ENCODE peak calls at places on chromosome 21, in ten cellular contexts. One of them, this sample, is unnamed.

GRCh38 chr21:31284797-31285397 is 59.2 kb downstream of the TIAM1 start:
- DNase-seq in endothelial cell of umbilical vein: no peak
- DNase-seq in left ventricle myocardium inferior: no peak
- DNase-seq in lower lobe of right lung: no peak
- DNase-seq in SK-N-SH: no peak
- DNase-seq in body of pancreas: no peak
- DNase-seq in astrocyte of the cerebellum: no peak
- DNase-seq in WERI-Rb-1: no peak
- DNase-seq in cardiac muscle cell: peak; percentile 62
- DNase-seq in A673: no peak
- DNase-seq in this sample: peak; percentile 66

GRCh38 chr21:22346576-22346975 is 1348.4 kb downstream of the NCAM2 start:
- DNase-seq in endothelial cell of umbilical vein: no peak
- DNase-seq in left ventricle myocardium inferior: no peak
- DNase-seq in lower lobe of right lung: no peak
- DNase-seq in SK-N-SH: peak; percentile 48
- DNase-seq in body of pancreas: no peak
- DNase-seq in astrocyte of the cerebellum: no peak
- DNase-seq in WERI-Rb-1: no peak
- DNase-seq in cardiac muscle cell: no peak
- DNase-seq in A673: no peak
- DNase-seq in this sample: no peak

GRCh38 chr21:26813426-26813998 is 31.7 kb downstream of the ADAMTS1 start:
- DNase-seq in endothelial cell of umbilical vein: no peak
- DNase-seq in left ventricle myocardium inferior: no peak
- DNase-seq in lower lobe of right lung: no peak
- DNase-seq in SK-N-SH: no peak
- DNase-seq in body of pancreas: no peak
- DNase-seq in astrocyte of the cerebellum: no peak
- DNase-seq in WERI-Rb-1: peak; percentile 39
- DNase-seq in cardiac muscle cell: no peak
- DNase-seq in A673: no peak
- DNase-seq in this sample: no peak

GRCh38 chr21:14550200-14550599 is 4.1 kb upstream of the SAMSN1 start:
- DNase-seq in endothelial cell of umbilical vein: peak; percentile 28
- DNase-seq in left ventricle myocardium inferior: no peak
- DNase-seq in lower lobe of right lung: no peak
- DNase-seq in SK-N-SH: no peak
- DNase-seq in body of pancreas: no peak
- DNase-seq in astrocyte of the cerebellum: no peak
- DNase-seq in WERI-Rb-1: no peak
- DNase-seq in cardiac muscle cell: no peak
- DNase-seq in A673: peak; percentile 29
- DNase-seq in this sample: no peak

GRCh38 chr21:18041012-18041411 is 203.6 kb upstream of the CHODL start:
- DNase-seq in endothelial cell of umbilical vein: peak; percentile 59
- DNase-seq in left ventricle myocardium inferior: no peak
- DNase-seq in lower lobe of right lung: no peak
- DNase-seq in SK-N-SH: peak; percentile 4
- DNase-seq in body of pancreas: no peak
- DNase-seq in astrocyte of the cerebellum: peak; percentile 15
- DNase-seq in WERI-Rb-1: peak; percentile 64
- DNase-seq in cardiac muscle cell: peak; percentile 8
- DNase-seq in A673: peak; percentile 57
- DNase-seq in this sample: peak; percentile 0

GRCh38 chr21:38869196-38869595 is 63.5 kb downstream of the ETS2 start:
- DNase-seq in endothelial cell of umbilical vein: no peak
- DNase-seq in left ventricle myocardium inferior: no peak
- DNase-seq in lower lobe of right lung: no peak
- DNase-seq in SK-N-SH: no peak
- DNase-seq in body of pancreas: no peak
- DNase-seq in astrocyte of the cerebellum: no peak
- DNase-seq in WERI-Rb-1: no peak
- DNase-seq in cardiac muscle cell: no peak
- DNase-seq in A673: no peak
- DNase-seq in this sample: no peak

GRCh38 chr21:39115659-39116235 is 67.5 kb downstream of the PSMG1 start:
- DNase-seq in endothelial cell of umbilical vein: no peak
- DNase-seq in left ventricle myocardium inferior: no peak
- DNase-seq in lower lobe of right lung: no peak
- DNase-seq in SK-N-SH: no peak
- DNase-seq in body of pancreas: no peak
- DNase-seq in astrocyte of the cerebellum: no peak
- DNase-seq in WERI-Rb-1: no peak
- DNase-seq in cardiac muscle cell: no peak
- DNase-seq in A673: no peak
- DNase-seq in this sample: no peak

GRCh38 chr21:14383596-14384210 is 757 bp upstream of the HSPA13 start:
- DNase-seq in endothelial cell of umbilical vein: no peak
- DNase-seq in left ventricle myocardium inferior: no peak
- DNase-seq in lower lobe of right lung: no peak
- DNase-seq in SK-N-SH: no peak
- DNase-seq in body of pancreas: no peak
- DNase-seq in astrocyte of the cerebellum: no peak
- DNase-seq in WERI-Rb-1: no peak
- DNase-seq in cardiac muscle cell: no peak
- DNase-seq in A673: peak; percentile 7
- DNase-seq in this sample: peak; percentile 47

GRCh38 chr21:14870841-14871126 is 194.0 kb downstream of the NRIP1 start:
- DNase-seq in endothelial cell of umbilical vein: no peak
- DNase-seq in left ventricle myocardium inferior: no peak
- DNase-seq in lower lobe of right lung: no peak
- DNase-seq in SK-N-SH: no peak
- DNase-seq in body of pancreas: no peak
- DNase-seq in astrocyte of the cerebellum: no peak
- DNase-seq in WERI-Rb-1: no peak
- DNase-seq in cardiac muscle cell: no peak
- DNase-seq in A673: no peak
- DNase-seq in this sample: no peak

GRCh38 chr21:31670065-31670464 is 10.6 kb downstream of the SOD1 start:
- DNase-seq in endothelial cell of umbilical vein: no peak
- DNase-seq in left ventricle myocardium inferior: no peak
- DNase-seq in lower lobe of right lung: no peak
- DNase-seq in SK-N-SH: no peak
- DNase-seq in body of pancreas: no peak
- DNase-seq in astrocyte of the cerebellum: no peak
- DNase-seq in WERI-Rb-1: no peak
- DNase-seq in cardiac muscle cell: no peak
- DNase-seq in A673: no peak
- DNase-seq in this sample: no peak

GRCh38 chr21:39181205-39181818 is 1.9 kb downstream of the PSMG1 start:
- DNase-seq in endothelial cell of umbilical vein: no peak
- DNase-seq in left ventricle myocardium inferior: no peak
- DNase-seq in lower lobe of right lung: no peak
- DNase-seq in SK-N-SH: no peak
- DNase-seq in body of pancreas: no peak
- DNase-seq in astrocyte of the cerebellum: no peak
- DNase-seq in WERI-Rb-1: no peak
- DNase-seq in cardiac muscle cell: no peak
- DNase-seq in A673: no peak
- DNase-seq in this sample: no peak

GRCh38 chr21:31618696-31619430 is 40.6 kb upstream of the SOD1 start:
- DNase-seq in endothelial cell of umbilical vein: no peak
- DNase-seq in left ventricle myocardium inferior: no peak
- DNase-seq in lower lobe of right lung: no peak
- DNase-seq in SK-N-SH: no peak
- DNase-seq in body of pancreas: no peak
- DNase-seq in astrocyte of the cerebellum: no peak
- DNase-seq in WERI-Rb-1: no peak
- DNase-seq in cardiac muscle cell: no peak
- DNase-seq in A673: no peak
- DNase-seq in this sample: no peak

GRCh38 chr21:31158789-31159581 is 120.7 kb upstream of the KRTAP19-8 start:
- DNase-seq in endothelial cell of umbilical vein: no peak
- DNase-seq in left ventricle myocardium inferior: no peak
- DNase-seq in lower lobe of right lung: no peak
- DNase-seq in SK-N-SH: no peak
- DNase-seq in body of pancreas: no peak
- DNase-seq in astrocyte of the cerebellum: no peak
- DNase-seq in WERI-Rb-1: no peak
- DNase-seq in cardiac muscle cell: peak; percentile 75
- DNase-seq in A673: peak; percentile 76
- DNase-seq in this sample: no peak

GRCh38 chr21:46145840-46146691 is 9.3 kb downstream of the FTCD start:
- DNase-seq in endothelial cell of umbilical vein: no peak
- DNase-seq in left ventricle myocardium inferior: no peak
- DNase-seq in lower lobe of right lung: peak; percentile 39
- DNase-seq in SK-N-SH: no peak
- DNase-seq in body of pancreas: no peak
- DNase-seq in astrocyte of the cerebellum: no peak
- DNase-seq in WERI-Rb-1: no peak
- DNase-seq in cardiac muscle cell: no peak
- DNase-seq in A673: no peak
- DNase-seq in this sample: no peak

GRCh38 chr21:27571706-27572105 is 604.8 kb upstream of the ADAMTS5 start:
- DNase-seq in endothelial cell of umbilical vein: no peak
- DNase-seq in left ventricle myocardium inferior: no peak
- DNase-seq in lower lobe of right lung: no peak
- DNase-seq in SK-N-SH: no peak
- DNase-seq in body of pancreas: no peak
- DNase-seq in astrocyte of the cerebellum: no peak
- DNase-seq in WERI-Rb-1: no peak
- DNase-seq in cardiac muscle cell: no peak
- DNase-seq in A673: no peak
- DNase-seq in this sample: peak; percentile 70

DNA sequence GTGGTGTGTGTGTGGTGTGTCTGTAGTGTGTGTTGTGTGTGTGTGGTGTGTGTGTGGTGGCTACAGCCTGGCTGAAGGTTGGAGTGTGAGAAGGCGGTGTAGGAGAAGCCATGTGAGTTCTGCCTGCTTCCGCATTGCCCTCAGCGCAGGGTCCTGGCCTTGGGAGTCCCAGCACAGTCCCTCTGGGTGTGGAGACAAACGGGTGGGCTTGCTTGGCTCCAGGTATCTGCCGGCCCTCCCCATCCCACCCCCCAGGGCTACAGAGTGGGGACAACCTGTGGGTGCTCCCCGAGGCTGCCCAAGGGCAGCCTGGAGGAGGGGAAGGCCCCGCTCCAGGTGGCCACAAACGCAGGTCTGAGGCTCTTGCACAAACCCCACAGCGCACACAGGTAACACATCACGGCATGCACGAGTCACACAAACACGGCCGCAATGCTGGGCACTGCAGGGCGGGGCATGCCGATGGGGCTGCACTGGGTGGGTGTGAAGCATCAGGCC is 31.7 kb upstream of the ADARB1 start:
- DNase-seq in endothelial cell of umbilical vein: no peak
- DNase-seq in left ventricle myocardium inferior: no peak
- DNase-seq in lower lobe of right lung: no peak
- DNase-seq in SK-N-SH: no peak
- DNase-seq in body of pancreas: no peak
- DNase-seq in astrocyte of the cerebellum: no peak
- DNase-seq in WERI-Rb-1: no peak
- DNase-seq in cardiac muscle cell: no peak
- DNase-seq in A673: no peak
- DNase-seq in this sample: no peak
- H3K4me3 ChIP-seq in endothelial cell of umbilical vein: no peak overlapping the region
- H3K4me3 ChIP-seq in left ventricle myocardium inferior: no peak overlapping the region
- H3K4me3 ChIP-seq in lower lobe of right lung: no peak overlapping the region
- H3K4me3 ChIP-seq in SK-N-SH: no peak overlapping the region
- H3K4me3 ChIP-seq in body of pancreas: no peak overlapping the region
- H3K4me3 ChIP-seq in astrocyte of the cerebellum: no peak overlapping the region
- H3K4me3 ChIP-seq in WERI-Rb-1: no peak overlapping the region
- H3K4me3 ChIP-seq in cardiac muscle cell: no peak overlapping the region
- H3K4me3 ChIP-seq in A673: no peak overlapping the region
- H3K4me3 ChIP-seq in this sample: no peak overlapping the region

GRCh38 chr21:21268061-21268471 is 269.9 kb downstream of the NCAM2 start:
- DNase-seq in endothelial cell of umbilical vein: no peak
- DNase-seq in left ventricle myocardium inferior: no peak
- DNase-seq in lower lobe of right lung: no peak
- DNase-seq in SK-N-SH: no peak
- DNase-seq in body of pancreas: no peak
- DNase-seq in astrocyte of the cerebellum: peak; percentile 64
- DNase-seq in WERI-Rb-1: no peak
- DNase-seq in cardiac muscle cell: peak; percentile 4
- DNase-seq in A673: no peak
- DNase-seq in this sample: no peak
- TF ChIP-seq CTCF in endothelial cell of umbilical vein: no peak
- TF ChIP-seq CTCF in left ventricle myocardium inferior: no peak
- TF ChIP-seq CTCF in lower lobe of right lung: no peak
- TF ChIP-seq CTCF in SK-N-SH: no peak
- TF ChIP-seq CTCF in body of pancreas: no peak
- TF ChIP-seq CTCF in astrocyte of the cerebellum: no peak
- TF ChIP-seq CTCF in WERI-Rb-1: no peak
- TF ChIP-seq CTCF in cardiac muscle cell: no peak
- TF ChIP-seq CTCF in A673: no peak
- TF ChIP-seq CTCF in this sample: no peak

DNA sequence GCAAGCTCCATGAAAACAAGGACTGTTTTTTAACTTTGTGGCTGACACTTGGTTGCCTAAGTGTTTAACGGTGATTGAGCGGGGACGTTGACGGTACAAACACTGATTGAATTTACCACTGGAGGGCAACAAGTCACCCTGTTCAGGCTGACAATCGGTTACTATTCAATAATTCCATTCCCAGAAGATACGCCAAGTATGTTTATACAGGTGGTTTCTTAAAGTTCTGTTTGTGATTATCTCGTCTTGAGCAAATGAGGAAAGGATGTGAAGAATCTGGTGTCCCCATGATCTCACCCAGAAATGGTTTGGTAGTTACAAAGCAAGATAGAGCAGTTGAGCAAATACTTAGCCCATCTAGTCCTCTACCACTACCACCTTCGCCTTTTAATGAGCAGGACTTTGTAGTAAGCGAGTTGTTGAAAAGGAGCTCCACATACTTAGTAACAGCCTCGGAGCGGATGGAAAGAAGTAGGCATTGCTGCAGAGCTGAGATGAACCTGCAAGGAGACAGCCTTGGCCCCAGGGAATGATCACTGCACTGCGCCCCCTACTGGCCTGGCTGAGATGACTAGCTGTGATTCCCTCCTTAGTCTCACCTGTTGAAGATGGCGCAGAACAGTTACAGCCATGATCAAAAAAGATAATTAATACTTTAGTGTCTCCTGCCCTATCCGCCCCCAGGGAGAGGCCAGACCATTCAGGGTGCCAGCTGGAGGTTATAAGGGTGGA is 36.3 kb downstream of the IFNAR1 start:
- DNase-seq in endothelial cell of umbilical vein: peak; percentile 77
- DNase-seq in left ventricle myocardium inferior: peak; percentile 72
- DNase-seq in lower lobe of right lung: peak; percentile 81
- DNase-seq in SK-N-SH: peak; percentile 71
- DNase-seq in body of pancreas: peak; percentile 83
- DNase-seq in astrocyte of the cerebellum: peak; percentile 18
- DNase-seq in WERI-Rb-1: peak; percentile 88
- DNase-seq in cardiac muscle cell: peak; percentile 74
- DNase-seq in A673: peak; percentile 76
- DNase-seq in this sample: peak; percentile 90
- H3K4me3 ChIP-seq in endothelial cell of umbilical vein: no peak overlapping the region
- H3K4me3 ChIP-seq in left ventricle myocardium inferior: peak overlapping the region; percentile 58
- H3K4me3 ChIP-seq in lower lobe of right lung: peak overlapping the region; percentile 43
- H3K4me3 ChIP-seq in SK-N-SH: peak overlapping the region; percentile 21
- H3K4me3 ChIP-seq in body of pancreas: no peak overlapping the region
- H3K4me3 ChIP-seq in astrocyte of the cerebellum: no peak overlapping the region
- H3K4me3 ChIP-seq in WERI-Rb-1: peak overlapping the region; percentile 34
- H3K4me3 ChIP-seq in cardiac muscle cell: peak overlapping the region; percentile 27
- H3K4me3 ChIP-seq in A673: peak overlapping the region; percentile 31
- H3K4me3 ChIP-seq in this sample: no peak overlapping the region

DNA sequence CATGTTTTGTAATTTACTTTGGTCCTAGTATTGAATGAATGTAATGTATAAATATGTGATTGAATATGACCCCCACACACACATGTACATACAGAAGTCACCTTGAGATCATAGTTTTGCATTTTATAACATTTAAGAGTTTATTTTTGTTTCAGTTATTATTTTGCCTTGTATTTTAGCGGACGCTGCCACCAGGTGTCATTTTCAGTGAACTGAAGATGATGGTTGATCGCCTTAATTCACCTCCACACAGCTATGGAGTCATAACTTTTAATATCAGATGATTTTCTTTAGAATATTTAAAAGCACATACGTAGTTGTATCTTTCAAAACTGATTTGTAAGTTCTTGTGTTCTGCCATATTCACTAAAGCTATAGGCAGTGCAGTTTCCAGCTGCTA is 130.4 kb downstream of the DYRK1A start:
- DNase-seq in endothelial cell of umbilical vein: peak; percentile 36
- DNase-seq in left ventricle myocardium inferior: no peak
- DNase-seq in lower lobe of right lung: no peak
- DNase-seq in SK-N-SH: no peak
- DNase-seq in body of pancreas: no peak
- DNase-seq in astrocyte of the cerebellum: no peak
- DNase-seq in WERI-Rb-1: no peak
- DNase-seq in cardiac muscle cell: peak; percentile 15
- DNase-seq in A673: peak; percentile 15
- DNase-seq in this sample: peak; percentile 25
- TF ChIP-seq CTCF in endothelial cell of umbilical vein: no peak
- TF ChIP-seq CTCF in left ventricle myocardium inferior: peak; percentile 44
- TF ChIP-seq CTCF in lower lobe of right lung: peak; percentile 22
- TF ChIP-seq CTCF in SK-N-SH: peak; percentile 51
- TF ChIP-seq CTCF in body of pancreas: peak; percentile 19
- TF ChIP-seq CTCF in astrocyte of the cerebellum: peak; percentile 25
- TF ChIP-seq CTCF in WERI-Rb-1: no peak
- TF ChIP-seq CTCF in cardiac muscle cell: peak; percentile 15
- TF ChIP-seq CTCF in A673: peak; percentile 53
- TF ChIP-seq CTCF in this sample: peak; percentile 7

This sample was measured in fibroblast of mammary gland.